ENCODE peak calls at places on chromosome 9, in eight cellular contexts. One of them, this sample, is unnamed.

GRCh38 chr9:120713257-120714087 is 798 bp downstream of the MEGF9 start:
- DNase-seq in tibial nerve: no peak
- DNase-seq in aorta: peak; percentile 79
- DNase-seq in gastrocnemius medialis: no peak
- DNase-seq in GM12865: no peak
- DNase-seq in astrocyte: no peak
- DNase-seq in adipocyte: peak; percentile 47
- DNase-seq in Karpas-422: peak; percentile 74
- DNase-seq in this sample: peak; percentile 9

GRCh38 chr9:91726406-91727100 is 223.5 kb downstream of the ROR2 start:
- DNase-seq in tibial nerve: no peak
- DNase-seq in aorta: no peak
- DNase-seq in gastrocnemius medialis: no peak
- DNase-seq in GM12865: no peak
- DNase-seq in astrocyte: no peak
- DNase-seq in adipocyte: no peak
- DNase-seq in Karpas-422: no peak
- DNase-seq in this sample: no peak

GRCh38 chr9:120306088-120306487 is 273.9 kb downstream of the CDK5RAP2 start:
- DNase-seq in tibial nerve: no peak
- DNase-seq in aorta: no peak
- DNase-seq in gastrocnemius medialis: no peak
- DNase-seq in GM12865: no peak
- DNase-seq in astrocyte: no peak
- DNase-seq in adipocyte: no peak
- DNase-seq in Karpas-422: peak; percentile 12
- DNase-seq in this sample: no peak

GRCh38 chr9:34559616-34560546 is 29.6 kb downstream of the CNTFR start:
- DNase-seq in tibial nerve: peak; percentile 37
- DNase-seq in aorta: peak; percentile 75
- DNase-seq in gastrocnemius medialis: peak; percentile 92
- DNase-seq in GM12865: no peak
- DNase-seq in astrocyte: peak; percentile 40
- DNase-seq in adipocyte: peak; percentile 65
- DNase-seq in Karpas-422: no peak
- DNase-seq in this sample: no peak

GRCh38 chr9:98280574-98280973 is 25.1 kb upstream of the TBC1D2 start:
- DNase-seq in tibial nerve: no peak
- DNase-seq in aorta: no peak
- DNase-seq in gastrocnemius medialis: no peak
- DNase-seq in GM12865: no peak
- DNase-seq in astrocyte: no peak
- DNase-seq in adipocyte: no peak
- DNase-seq in Karpas-422: no peak
- DNase-seq in this sample: no peak

GRCh38 chr9:78575791-78576190 is 278.9 kb downstream of the PSAT1 start:
- DNase-seq in tibial nerve: no peak
- DNase-seq in aorta: no peak
- DNase-seq in gastrocnemius medialis: no peak
- DNase-seq in GM12865: no peak
- DNase-seq in astrocyte: peak; percentile 12
- DNase-seq in adipocyte: no peak
- DNase-seq in Karpas-422: no peak
- DNase-seq in this sample: no peak

GRCh38 chr9:108444400-108445358 is 411.1 kb downstream of the ACTL7B start:
- DNase-seq in tibial nerve: peak; percentile 14
- DNase-seq in aorta: peak; percentile 68
- DNase-seq in gastrocnemius medialis: no peak
- DNase-seq in GM12865: no peak
- DNase-seq in astrocyte: peak; percentile 95
- DNase-seq in adipocyte: peak; percentile 94
- DNase-seq in Karpas-422: no peak
- DNase-seq in this sample: peak; percentile 74

GRCh38 chr9:78424299-78424698 is 127.4 kb downstream of the PSAT1 start:
- DNase-seq in tibial nerve: no peak
- DNase-seq in aorta: no peak
- DNase-seq in gastrocnemius medialis: no peak
- DNase-seq in GM12865: no peak
- DNase-seq in astrocyte: no peak
- DNase-seq in adipocyte: no peak
- DNase-seq in Karpas-422: no peak
- DNase-seq in this sample: no peak

GRCh38 chr9:5513966-5514365 is 3.6 kb downstream of the PDCD1LG2 start:
- DNase-seq in tibial nerve: no peak
- DNase-seq in aorta: no peak
- DNase-seq in gastrocnemius medialis: no peak
- DNase-seq in GM12865: no peak
- DNase-seq in astrocyte: no peak
- DNase-seq in adipocyte: peak; percentile 39
- DNase-seq in Karpas-422: no peak
- DNase-seq in this sample: no peak

GRCh38 chr9:107235765-107236442 is 47.2 kb upstream of the RAD23B start:
- DNase-seq in tibial nerve: no peak
- DNase-seq in aorta: no peak
- DNase-seq in gastrocnemius medialis: no peak
- DNase-seq in GM12865: no peak
- DNase-seq in astrocyte: no peak
- DNase-seq in adipocyte: no peak
- DNase-seq in Karpas-422: peak; percentile 28
- DNase-seq in this sample: no peak

GRCh38 chr9:16970321-16970720 is 99.9 kb upstream of the BNC2 start:
- DNase-seq in tibial nerve: no peak
- DNase-seq in aorta: no peak
- DNase-seq in gastrocnemius medialis: no peak
- DNase-seq in GM12865: no peak
- DNase-seq in astrocyte: no peak
- DNase-seq in adipocyte: no peak
- DNase-seq in Karpas-422: no peak
- DNase-seq in this sample: no peak

GRCh38 chr9:129100383-129101169 is 10.0 kb downstream of the CRAT start:
- DNase-seq in tibial nerve: no peak
- DNase-seq in aorta: no peak
- DNase-seq in gastrocnemius medialis: no peak
- DNase-seq in GM12865: no peak
- DNase-seq in astrocyte: no peak
- DNase-seq in adipocyte: no peak
- DNase-seq in Karpas-422: peak; percentile 52
- DNase-seq in this sample: no peak

DNA sequence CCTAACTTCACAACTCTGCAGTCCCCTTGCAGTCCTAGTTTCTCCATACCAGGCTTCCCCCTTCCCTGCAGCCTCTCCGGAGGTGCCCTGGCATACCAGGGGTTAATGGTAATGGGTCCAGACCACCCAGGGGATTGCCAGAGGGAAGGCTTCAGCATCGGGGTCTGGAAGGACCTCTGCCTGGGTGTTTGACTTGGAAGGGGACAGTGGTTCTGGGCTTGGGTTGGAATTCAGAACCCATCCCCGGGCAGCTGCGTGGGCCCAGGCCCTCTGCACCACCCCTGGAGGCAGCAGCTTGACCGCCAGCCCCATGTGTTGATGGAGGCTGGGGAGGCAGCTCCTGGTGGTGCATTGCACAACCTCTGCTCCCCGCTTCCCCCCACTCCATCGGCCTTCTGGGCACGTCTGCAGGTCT is 1.3 kb downstream of the NCS1 start:
- DNase-seq in tibial nerve: no peak
- DNase-seq in aorta: no peak
- DNase-seq in gastrocnemius medialis: no peak
- DNase-seq in GM12865: no peak
- DNase-seq in astrocyte: no peak
- DNase-seq in adipocyte: peak; percentile 67
- DNase-seq in Karpas-422: no peak
- DNase-seq in this sample: no peak
- H3K4me3 ChIP-seq in tibial nerve: peak overlapping the region; percentile 50
- H3K4me3 ChIP-seq in aorta: peak overlapping the region; percentile 85
- H3K4me3 ChIP-seq in gastrocnemius medialis: no peak overlapping the region
- H3K4me3 ChIP-seq in GM12865: no peak overlapping the region
- H3K4me3 ChIP-seq in astrocyte: peak overlapping the region; percentile 61
- H3K4me3 ChIP-seq in adipocyte: peak overlapping the region; percentile 87
- H3K4me3 ChIP-seq in Karpas-422: no peak overlapping the region
- H3K4me3 ChIP-seq in this sample: peak overlapping the region; percentile 82

DNA sequence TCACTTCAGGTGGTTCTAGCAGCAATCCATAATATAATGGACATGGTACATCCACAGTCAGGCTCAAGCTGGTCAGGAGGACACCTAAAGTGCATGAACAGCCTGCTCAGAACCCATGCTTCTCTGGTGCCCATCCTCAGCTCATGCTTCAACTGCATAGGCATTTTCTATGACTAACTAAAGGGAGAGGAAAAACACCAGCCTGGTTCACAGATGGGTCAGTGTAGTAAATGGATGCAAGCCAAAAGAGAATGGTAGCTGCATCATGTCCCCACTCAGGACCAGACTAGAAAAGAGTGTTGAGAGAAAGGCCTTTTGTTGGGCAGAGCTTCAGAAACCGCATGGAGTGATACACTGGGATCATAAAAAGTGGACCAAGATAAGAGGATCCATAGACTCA is 556.6 kb downstream of the TLE1 start:
- DNase-seq in tibial nerve: no peak
- DNase-seq in aorta: no peak
- DNase-seq in gastrocnemius medialis: no peak
- DNase-seq in GM12865: no peak
- DNase-seq in astrocyte: peak; percentile 15
- DNase-seq in adipocyte: no peak
- DNase-seq in Karpas-422: no peak
- DNase-seq in this sample: no peak
- H3K4me3 ChIP-seq in tibial nerve: no peak overlapping the region
- H3K4me3 ChIP-seq in aorta: no peak overlapping the region
- H3K4me3 ChIP-seq in gastrocnemius medialis: no peak overlapping the region
- H3K4me3 ChIP-seq in GM12865: no peak overlapping the region
- H3K4me3 ChIP-seq in astrocyte: no peak overlapping the region
- H3K4me3 ChIP-seq in adipocyte: no peak overlapping the region
- H3K4me3 ChIP-seq in Karpas-422: no peak overlapping the region
- H3K4me3 ChIP-seq in this sample: no peak overlapping the region

GRCh38 chr9:35791321-35791921 is at the start of gene NPR2:
- DNase-seq in tibial nerve: no peak
- DNase-seq in aorta: peak; percentile 81
- DNase-seq in gastrocnemius medialis: peak; percentile 47
- DNase-seq in GM12865: no peak
- DNase-seq in astrocyte: no peak
- DNase-seq in adipocyte: peak; percentile 86
- DNase-seq in Karpas-422: no peak
- DNase-seq in this sample: peak; percentile 20

GRCh38 chr9:35790025-35790384 is 1.4 kb upstream of the NPR2 start:
- DNase-seq in tibial nerve: no peak
- DNase-seq in aorta: no peak
- DNase-seq in gastrocnemius medialis: no peak
- DNase-seq in GM12865: no peak
- DNase-seq in astrocyte: no peak
- DNase-seq in adipocyte: no peak
- DNase-seq in Karpas-422: no peak
- DNase-seq in this sample: no peak

GRCh38 chr9:35789541-35789940 is 1.9 kb upstream of the NPR2 start:
- DNase-seq in tibial nerve: no peak
- DNase-seq in aorta: no peak
- DNase-seq in gastrocnemius medialis: no peak
- DNase-seq in GM12865: no peak
- DNase-seq in astrocyte: no peak
- DNase-seq in adipocyte: no peak
- DNase-seq in Karpas-422: peak; percentile 51
- DNase-seq in this sample: no peak

GRCh38 chr9:35792044-35792813 is 838 bp downstream of the NPR2 start:
- DNase-seq in tibial nerve: no peak
- DNase-seq in aorta: peak; percentile 77
- DNase-seq in gastrocnemius medialis: peak; percentile 31
- DNase-seq in GM12865: no peak
- DNase-seq in astrocyte: no peak
- DNase-seq in adipocyte: no peak
- DNase-seq in Karpas-422: no peak
- DNase-seq in this sample: no peak

DNA sequence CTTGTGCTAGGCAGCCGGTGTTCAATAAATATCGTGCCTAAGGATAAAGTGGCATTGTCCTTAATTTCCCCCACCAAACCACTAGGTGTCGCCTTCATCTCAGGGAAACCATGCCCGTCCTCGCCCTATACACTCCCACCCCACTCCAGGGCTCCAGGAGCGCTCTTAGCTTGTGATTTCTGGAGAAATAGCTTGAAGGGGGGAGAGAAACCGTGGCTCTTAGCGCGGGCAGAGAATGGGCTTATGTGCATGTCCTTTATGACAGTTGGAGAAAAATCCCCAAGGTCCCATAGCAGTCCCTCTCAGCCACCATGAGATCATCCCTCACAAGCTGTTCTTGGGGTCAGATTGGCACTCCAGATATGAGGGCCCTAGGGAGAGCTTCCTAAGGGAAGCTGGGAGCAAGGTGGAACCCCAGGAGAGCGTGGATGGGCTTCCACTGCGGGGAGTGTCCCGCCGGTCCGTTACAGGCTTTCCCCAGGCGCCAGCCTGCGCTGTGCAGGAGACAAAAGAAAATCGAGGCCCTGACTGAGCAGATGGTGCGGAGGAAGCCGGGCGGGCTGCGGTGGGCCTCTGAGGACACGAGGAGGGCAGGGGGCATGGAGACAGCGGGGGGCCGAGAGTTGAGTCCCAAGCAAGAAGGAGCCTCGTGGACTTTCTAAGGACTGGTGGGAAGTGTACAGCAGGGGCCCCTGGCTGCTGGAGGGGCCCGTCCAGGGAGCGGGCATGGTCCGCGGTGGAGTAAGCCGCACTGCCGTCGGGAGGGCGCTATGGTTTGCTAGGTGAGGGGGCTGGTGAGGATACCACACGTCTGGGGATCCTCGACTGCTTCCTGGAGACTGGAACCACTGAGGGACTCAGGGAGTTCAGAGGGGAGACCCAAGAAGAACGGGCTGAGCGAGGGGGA is 753 bp upstream of the NPR2 start:
- DNase-seq in tibial nerve: peak; percentile 78
- DNase-seq in aorta: peak; percentile 82
- DNase-seq in gastrocnemius medialis: peak; percentile 71
- DNase-seq in GM12865: peak; percentile 74
- DNase-seq in astrocyte: peak; percentile 63
- DNase-seq in adipocyte: peak; percentile 94
- DNase-seq in Karpas-422: peak; percentile 84
- DNase-seq in this sample: peak; percentile 74
- H3K4me3 ChIP-seq in tibial nerve: peak overlapping the region; percentile 50
- H3K4me3 ChIP-seq in aorta: peak overlapping the region; percentile 32
- H3K4me3 ChIP-seq in gastrocnemius medialis: peak overlapping the region; percentile 73
- H3K4me3 ChIP-seq in GM12865: no peak overlapping the region
- H3K4me3 ChIP-seq in astrocyte: no peak overlapping the region
- H3K4me3 ChIP-seq in adipocyte: peak overlapping the region; percentile 62
- H3K4me3 ChIP-seq in Karpas-422: no peak overlapping the region
- H3K4me3 ChIP-seq in this sample: no peak overlapping the region

DNA sequence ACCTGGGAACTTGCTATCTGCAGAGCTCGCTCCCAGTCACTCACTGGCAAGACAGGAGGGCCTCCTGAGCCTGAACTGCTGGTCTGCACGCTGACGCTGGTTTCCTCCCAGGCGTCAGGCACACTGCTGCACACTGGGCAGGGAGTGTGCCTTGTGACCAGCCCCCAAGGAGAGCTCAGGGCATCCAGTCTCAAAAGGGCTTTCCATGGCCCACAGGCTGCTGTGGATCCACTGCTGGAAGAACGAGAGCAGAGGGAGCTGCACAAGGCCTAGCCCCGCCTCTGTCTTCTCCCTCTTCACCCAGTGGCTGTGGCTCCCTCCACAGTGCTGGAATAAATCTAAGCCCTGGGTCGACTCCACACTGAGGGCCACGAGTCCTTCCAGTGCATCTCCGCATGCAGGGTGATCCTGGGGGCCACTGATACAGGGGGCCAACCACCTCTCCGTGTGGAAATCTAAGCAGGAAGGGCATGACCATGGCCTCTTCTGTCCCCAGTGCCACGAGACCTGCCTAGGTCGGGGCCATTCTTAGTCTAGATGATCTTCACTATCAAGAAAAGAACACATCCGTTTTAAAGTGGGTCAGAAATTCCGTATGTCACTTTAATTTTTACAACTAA is 93.6 kb downstream of the CAMSAP1 start:
- DNase-seq in tibial nerve: no peak
- DNase-seq in aorta: peak; percentile 57
- DNase-seq in gastrocnemius medialis: no peak
- DNase-seq in GM12865: no peak
- DNase-seq in astrocyte: no peak
- DNase-seq in adipocyte: no peak
- DNase-seq in Karpas-422: no peak
- DNase-seq in this sample: no peak
- H3K4me3 ChIP-seq in tibial nerve: no peak overlapping the region
- H3K4me3 ChIP-seq in aorta: no peak overlapping the region
- H3K4me3 ChIP-seq in gastrocnemius medialis: no peak overlapping the region
- H3K4me3 ChIP-seq in GM12865: no peak overlapping the region
- H3K4me3 ChIP-seq in astrocyte: no peak overlapping the region
- H3K4me3 ChIP-seq in adipocyte: no peak overlapping the region
- H3K4me3 ChIP-seq in Karpas-422: no peak overlapping the region
- H3K4me3 ChIP-seq in this sample: no peak overlapping the region

This sample was measured in SJSA1.